ENCODE peak calls at places on chromosomes 11 and 22, in four cellular contexts. W, M, C and X are unnamed samples.

GRCh38 chr11:67261942-67262681 is 4.2 kb upstream of the GRK2 start:
- DNase-seq in W (no peak), M (no peak), C (no peak), X (no peak)

GRCh38 chr11:40274017-40274416 is 1185.4 kb downstream of the LRRC4C start:
- DNase-seq in M (peak), W (no peak), C (peak), X (no peak)

GRCh38 chr22:32695451-32695891 is 106.0 kb upstream of the TIMP3 start:
- DNase-seq in W (no peak), C (peak), M (peak), X (no peak)

GRCh38 chr11:15038963-15039362 is 34.4 kb upstream of the CALCB start:
- DNase-seq in M (peak), W (no peak), C (peak), X (peak)

GRCh38 chr11:69999721-70000120 is 78.4 kb upstream of the ANO1 start:
- DNase-seq in M (no peak), W (no peak), C (no peak), X (no peak)

GRCh38 chr11:33383075-33383919 is 126.1 kb downstream of the HIPK3 start:
- DNase-seq in M (no peak), W (no peak), C (no peak), X (peak)

GRCh38 chr22:25397616-25398015 is 166.9 kb upstream of the GRK3 start:
- DNase-seq in W (no peak), C (no peak), M (no peak), X (no peak)

GRCh38 chr11:6721343-6721742 is 38.2 kb upstream of the MRPL17 start:
- DNase-seq in C (no peak), W (no peak), M (no peak), X (no peak)

GRCh38 chr11:120211522-120212258 is 858 bp downstream of the OAF start:
- DNase-seq in M (no peak), W (no peak), C (no peak), X (no peak)

GRCh38 chr11:107427569-107428180 is 29.9 kb downstream of the CWF19L2 start:
- DNase-seq in C (no peak), W (no peak), M (no peak), X (no peak)

GRCh38 chr11:123509737-123510578 is 79.9 kb downstream of the GRAMD1B start:
- DNase-seq in W (no peak), C (peak), M (peak), X (no peak)

GRCh38 chr11:19419813-19420212 is 179.1 kb upstream of the E2F8 start:
- DNase-seq in M (no peak), W (no peak), C (peak), X (no peak)

GRCh38 chr11:13963949-13964770 is 1.6 kb downstream of the SPON1 start:
- DNase-seq in W (peak), C (no peak), M (no peak), X (no peak)

GRCh38 chr11:128182844-128183243 is 404.5 kb downstream of the ETS1 start:
- DNase-seq in W (no peak), M (no peak), C (no peak), X (no peak)

GRCh38 chr11:75429902-75430691 is 2.9 kb downstream of the KLHL35 start:
- DNase-seq in C (peak), W (peak), M (peak), X (no peak)

GRCh38 chr11:94762208-94762607 is 5.9 kb upstream of the AMOTL1 start:
- DNase-seq in W (no peak), M (peak), C (peak), X (peak)

GRCh38 chr11:18790820-18791174 is 801 bp downstream of the PTPN5 start:
- DNase-seq in M (no peak), W (no peak), C (no peak), X (no peak)

GRCh38 chr11:128573674-128574073 is 13.7 kb downstream of the ETS1 start:
- DNase-seq in C (no peak), W (no peak), M (peak), X (no peak)

GRCh38 chr11:68010058-68011041 is at the start of gene ALDH3B1:
- DNase-seq in C (peak), W (peak), M (peak), X (peak)

GRCh38 chr22:42269407-42270177 is 861 bp downstream of the TCF20 start:
- DNase-seq in W (peak), M (peak), C (peak), X (peak)

GRCh38 chr11:58406774-58407173 is at the start of gene OR5B3:
- DNase-seq in W (no peak), C (no peak), M (no peak), X (no peak)

GRCh38 chr11:65506770-65507485 is 8.1 kb downstream of the MALAT1 start:
- DNase-seq in M (peak), W (no peak), C (peak), X (peak)

GRCh38 chr11:17352925-17353227 is 1.3 kb downstream of the NCR3LG1 start:
- DNase-seq in M (peak), W (peak), C (peak), X (peak)

GRCh38 chr11:44608654-44609027 is 43.2 kb downstream of the CD82 start:
- DNase-seq in W (no peak), M (no peak), C (no peak), X (no peak)

GRCh38 chr11:128042290-128042751 is 545.0 kb downstream of the ETS1 start:
- DNase-seq in M (no peak), C (no peak), W (no peak), X (no peak)

GRCh38 chr22:20118572-20119020 is 1.6 kb upstream of the TRMT2A start:
- DNase-seq in C (no peak), W (no peak), M (no peak), X (no peak)

GRCh38 chr11:89437317-89437716 is 53.9 kb downstream of the NOX4 start:
- DNase-seq in M (no peak), C (peak), W (no peak), X (no peak)

GRCh38 chr11:119752946-119753345 is 23.9 kb upstream of the NECTIN1 start:
- DNase-seq in C (no peak), W (no peak), M (no peak), X (no peak)

GRCh38 chr22:37189011-37189466 is 992 bp upstream of the C1QTNF6 start:
- DNase-seq in M (no peak), C (peak), W (no peak), X (no peak)

GRCh38 chr11:56783448-56784041 is 35.0 kb upstream of the OR9G4 start:
- DNase-seq in W (peak), C (peak), M (peak), X (peak)

GRCh38 chr11:65958306-65958705 is 3.2 kb upstream of the SART1 start:
- DNase-seq in M (no peak), C (no peak), W (no peak), X (no peak)

GRCh38 chr11:10038916-10039315 is 255.1 kb downstream of the SBF2 start:
- DNase-seq in W (no peak), M (no peak), C (peak), X (no peak)

GRCh38 chr11:75530577-75530976 is 4.8 kb upstream of the GDPD5 start:
- DNase-seq in W (no peak), C (no peak), M (no peak), X (no peak)

GRCh38 chr11:72569966-72570892 is 104.0 kb downstream of the PDE2A start:
- DNase-seq in M (peak), W (no peak), C (peak), X (no peak)

GRCh38 chr22:20312396-20313191 is 7.3 kb downstream of the DGCR6L start:
- DNase-seq in C (no peak), M (no peak), W (no peak), X (no peak)

GRCh38 chr11:128530119-128531091 is 57.0 kb downstream of the ETS1 start:
- DNase-seq in W (no peak), M (peak), C (peak), X (no peak)

GRCh38 chr22:33659423-33659822 is 260.9 kb downstream of the LARGE1 start:
- DNase-seq in W (no peak), M (no peak), C (peak), X (no peak)

GRCh38 chr11:130037058-130037457 is 32.6 kb upstream of the APLP2 start:
- DNase-seq in M (peak), W (no peak), C (peak), X (no peak)